ENCODE peak calls at places on chromosomes 12 and 14, in five cellular contexts. C is PC-3; K is right lobe of liver; F is CD8-positive, alpha-beta T cell; R is MM.1S. N is an unnamed sample.

GRCh38 chr12:1639538-1639937 is 10.5 kb downstream of the WNT5B start:
- DNase-seq in C (no peak), K (no peak), F (no peak), R (no peak), N (no peak)

GRCh38 chr12:11886339-11886738 is 184.4 kb upstream of the BCL2L14 start:
- DNase-seq in C (peak; percentile 81), K (no peak), F (no peak), R (no peak), N (peak; percentile 71)

GRCh38 chr12:124938606-124939427 is 24.4 kb upstream of the UBC start:
- DNase-seq in C (peak; percentile 68), K (peak; percentile 69), F (peak; percentile 68), R (peak; percentile 59), N (peak; percentile 45)

GRCh38 chr14:20176330-20176729 is 14.4 kb upstream of the OR11G2 start:
- DNase-seq in C (no peak), K (no peak), F (no peak), R (no peak), N (no peak)

GRCh38 chr12:100721193-100721592 is 73.4 kb upstream of the ANO4 start:
- DNase-seq in C (no peak), K (no peak), F (no peak), R (no peak), N (no peak)

GRCh38 chr14:101630056-101630960 is 69.0 kb downstream of the DIO3 start:
- DNase-seq in C (no peak), K (no peak), F (no peak), R (no peak), N (no peak)

GRCh38 chr12:50102648-50103309 is 1.0 kb upstream of the GPD1 start:
- DNase-seq in C (no peak), K (peak; percentile 93), F (no peak), R (no peak), N (no peak)

GRCh38 chr12:12663644-12664294 is 32.2 kb downstream of the GPR19 start:
- DNase-seq in C (no peak), K (no peak), F (no peak), R (no peak), N (no peak)

GRCh38 chr12:49465132-49465531 is 73.7 kb upstream of the KCNH3 start:
- DNase-seq in C (no peak), K (no peak), F (no peak), R (no peak), N (no peak)

GRCh38 chr12:105561981-105562726 is 231.7 kb downstream of the C12orf75 start:
- DNase-seq in C (peak; percentile 96), K (no peak), F (no peak), R (no peak), N (peak; percentile 88)

GRCh38 chr12:84508943-84509342 is 403.7 kb downstream of the SLC6A15 start:
- DNase-seq in C (no peak), K (no peak), F (no peak), R (no peak), N (peak; percentile 31)

GRCh38 chr12:27178251-27178650 is 65.8 kb upstream of the STK38L start:
- DNase-seq in C (no peak), K (no peak), F (no peak), R (no peak), N (no peak)

GRCh38 chr14:70045715-70046535 is 142.8 kb downstream of the SLC8A3 start:
- DNase-seq in C (peak; percentile 82), K (peak; percentile 81), F (no peak), R (no peak), N (peak; percentile 58)

GRCh38 chr12:32139064-32139421 is 32.4 kb downstream of the BICD1 start:
- DNase-seq in C (no peak), K (no peak), F (peak; percentile 30), R (peak; percentile 92), N (no peak)

GRCh38 chr12:1293901-1294300 is 300.5 kb downstream of the FBXL14 start:
- DNase-seq in C (no peak), K (no peak), F (no peak), R (no peak), N (no peak)

GRCh38 chr14:59619071-59619470 is 42.5 kb upstream of the CCDC175 start:
- DNase-seq in C (no peak), K (no peak), F (no peak), R (no peak), N (peak; percentile 18)

GRCh38 chr12:121581681-121582439 is 1.0 kb upstream of the KDM2B start:
- DNase-seq in C (no peak), K (no peak), F (no peak), R (no peak), N (no peak)

GRCh38 chr12:89544730-89545184 is 18.9 kb upstream of the POC1B start:
- DNase-seq in C (no peak), K (peak; percentile 84), F (no peak), R (no peak), N (no peak)

GRCh38 chr12:51635371-51635770 is 44.3 kb downstream of the SCN8A start:
- DNase-seq in C (peak; percentile 10), K (no peak), F (no peak), R (no peak), N (peak; percentile 5)

GRCh38 chr12:74393265-74393664 is 144.4 kb upstream of the ATXN7L3B start:
- DNase-seq in C (peak; percentile 83), K (no peak), F (no peak), R (no peak), N (peak; percentile 32)

GRCh38 chr14:75711134-75711795 is 50.2 kb downstream of the TTLL5 start:
- DNase-seq in C (peak; percentile 74), K (no peak), F (no peak), R (no peak), N (peak; percentile 54)

GRCh38 chr12:130764475-130765185 is 48.5 kb upstream of the RIMBP2 start:
- DNase-seq in C (peak; percentile 40), K (no peak), F (peak; percentile 34), R (no peak), N (peak; percentile 19)

GRCh38 chr12:92338102-92338501 is 192.5 kb upstream of the BTG1 start:
- DNase-seq in C (no peak), K (no peak), F (no peak), R (no peak), N (no peak)
- H3K27ac ChIP-seq in C (no peak overlapping the region), K (no peak overlapping the region), F (no peak overlapping the region), R (no peak overlapping the region), N (no peak overlapping the region)

GRCh38 chr12:47321436-47321835 is 241.7 kb upstream of the AMIGO2 start:
- DNase-seq in C (no peak), K (no peak), F (no peak), R (no peak), N (no peak)

GRCh38 chr12:47316609-47317049 is 236.9 kb upstream of the AMIGO2 start:
- DNase-seq in C (no peak), K (no peak), F (no peak), R (no peak), N (no peak)

GRCh38 chr12:47319746-47320145 is 240.0 kb upstream of the AMIGO2 start:
- DNase-seq in C (no peak), K (no peak), F (no peak), R (no peak), N (no peak)

GRCh38 chr12:47318963-47319362 is 239.2 kb upstream of the AMIGO2 start:
- DNase-seq in C (no peak), K (no peak), F (peak; percentile 44), R (no peak), N (no peak)

GRCh38 chr12:47317182-47317915 is 237.6 kb upstream of the AMIGO2 start:
- DNase-seq in C (no peak), K (no peak), F (no peak), R (peak; percentile 73), N (no peak)
- TF ChIP-seq CTCF in C (no peak), K (no peak), F (no peak), R (peak; percentile 7), N (no peak)

GRCh38 chr12:93738199-93739058 is 61.3 kb downstream of the CRADD start:
- DNase-seq in C (no peak), K (no peak), F (no peak), R (no peak), N (no peak)
- H3K27ac ChIP-seq in C (no peak overlapping the region), K (peak overlapping the region; percentile 93), F (no peak overlapping the region), R (no peak overlapping the region), N (no peak overlapping the region)

GRCh38 chr12:54017027-54017788 is 8.4 kb downstream of the HOXC8 start:
- DNase-seq in C (peak; percentile 22), K (no peak), F (no peak), R (no peak), N (peak; percentile 59)
- TF ChIP-seq CTCF in C (peak; percentile 19), K (no peak), F (no peak), R (no peak), N (no peak)

DNA sequence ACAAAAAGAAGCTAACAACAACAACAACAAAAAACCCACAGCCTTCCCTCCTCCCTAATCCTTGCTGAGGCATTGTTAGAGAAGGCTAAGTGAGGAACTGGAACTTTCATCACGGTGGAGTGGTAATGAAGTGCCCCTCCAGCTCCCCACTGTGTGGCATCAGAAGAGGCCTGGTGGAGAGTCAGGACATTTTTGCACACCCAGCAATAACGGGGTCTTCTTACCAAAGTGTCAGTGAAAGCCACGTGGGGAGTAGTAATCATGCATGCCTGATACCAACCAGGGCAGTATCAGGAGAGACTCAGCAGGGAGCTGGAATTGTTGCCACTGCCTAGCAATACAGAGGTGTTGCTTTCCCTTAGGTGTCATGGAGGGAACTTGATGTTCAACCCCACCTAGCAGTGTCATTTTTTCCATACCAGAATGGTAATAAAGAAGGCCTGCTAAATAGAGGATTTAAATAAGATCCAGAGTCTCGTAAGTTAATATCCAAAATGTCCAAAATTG is 299.7 kb upstream of the RGS6 start:
- DNase-seq in C (no peak), K (no peak), F (no peak), R (no peak), N (no peak)
- H3K27ac ChIP-seq in C (no peak overlapping the region), K (no peak overlapping the region), F (no peak overlapping the region), R (no peak overlapping the region), N (no peak overlapping the region)

GRCh38 chr12:116141110-116141832 is 136.2 kb downstream of the MED13L start:
- DNase-seq in C (peak; percentile 41), K (no peak), F (no peak), R (no peak), N (no peak)
- TF ChIP-seq CTCF in C (peak; percentile 66), K (peak; percentile 30), F (peak; percentile 34), R (no peak), N (peak; percentile 27)